ENCODE peak calls at places on chromosomes 3 and 15, in nine cellular contexts. One of them, this sample, is unnamed.

GRCh38 chr15:58473720-58474119 is 41.9 kb downstream of the LIPC start:
- DNase-seq in nephron progenitor cell: no peak
- DNase-seq in omental fat pad: no peak
- DNase-seq in midbrain: no peak
- DNase-seq in stimulated activated CD8-positive, alpha-beta memory T cell treated with anti-CD3 and anti-CD28 coated beads, Interleukin-4, amount 100 ng/mL, for 24 hours: no peak
- DNase-seq in foreskin fibroblast: peak
- DNase-seq in naive thymus-derived CD4-positive, alpha-beta T cell: no peak
- DNase-seq in RWPE1: peak
- DNase-seq in H9: no peak
- DNase-seq in this sample: no peak

GRCh38 chr3:20054549-20054987 is 14.3 kb downstream of the KAT2B start:
- DNase-seq in nephron progenitor cell: no peak
- DNase-seq in omental fat pad: peak
- DNase-seq in midbrain: no peak
- DNase-seq in stimulated activated CD8-positive, alpha-beta memory T cell treated with anti-CD3 and anti-CD28 coated beads, Interleukin-4, amount 100 ng/mL, for 24 hours: peak
- DNase-seq in foreskin fibroblast: peak
- DNase-seq in naive thymus-derived CD4-positive, alpha-beta T cell: no peak
- DNase-seq in RWPE1: peak
- DNase-seq in H9: no peak
- DNase-seq in this sample: no peak

GRCh38 chr15:49888727-49889126 is 230.3 kb downstream of the ATP8B4 start:
- DNase-seq in nephron progenitor cell: no peak
- DNase-seq in omental fat pad: no peak
- DNase-seq in midbrain: no peak
- DNase-seq in stimulated activated CD8-positive, alpha-beta memory T cell treated with anti-CD3 and anti-CD28 coated beads, Interleukin-4, amount 100 ng/mL, for 24 hours: no peak
- DNase-seq in foreskin fibroblast: peak
- DNase-seq in naive thymus-derived CD4-positive, alpha-beta T cell: no peak
- DNase-seq in RWPE1: no peak
- DNase-seq in H9: no peak
- DNase-seq in this sample: no peak

GRCh38 chr3:49689046-49689886 is at the start of the genes MST1 and RNF123:
- DNase-seq in nephron progenitor cell: peak
- DNase-seq in omental fat pad: peak
- DNase-seq in midbrain: no peak
- DNase-seq in stimulated activated CD8-positive, alpha-beta memory T cell treated with anti-CD3 and anti-CD28 coated beads, Interleukin-4, amount 100 ng/mL, for 24 hours: peak
- DNase-seq in foreskin fibroblast: peak
- DNase-seq in naive thymus-derived CD4-positive, alpha-beta T cell: peak
- DNase-seq in RWPE1: peak
- DNase-seq in H9: peak
- DNase-seq in this sample: peak

GRCh38 chr15:28977377-28978010 is 91.7 kb downstream of the APBA2 start:
- DNase-seq in nephron progenitor cell: no peak
- DNase-seq in omental fat pad: no peak
- DNase-seq in midbrain: peak
- DNase-seq in stimulated activated CD8-positive, alpha-beta memory T cell treated with anti-CD3 and anti-CD28 coated beads, Interleukin-4, amount 100 ng/mL, for 24 hours: no peak
- DNase-seq in foreskin fibroblast: peak
- DNase-seq in naive thymus-derived CD4-positive, alpha-beta T cell: no peak
- DNase-seq in RWPE1: peak
- DNase-seq in H9: no peak
- DNase-seq in this sample: no peak

GRCh38 chr3:24709921-24710320 is 215.3 kb upstream of the THRB start:
- DNase-seq in nephron progenitor cell: no peak
- DNase-seq in omental fat pad: no peak
- DNase-seq in midbrain: no peak
- DNase-seq in stimulated activated CD8-positive, alpha-beta memory T cell treated with anti-CD3 and anti-CD28 coated beads, Interleukin-4, amount 100 ng/mL, for 24 hours: no peak
- DNase-seq in foreskin fibroblast: no peak
- DNase-seq in naive thymus-derived CD4-positive, alpha-beta T cell: no peak
- DNase-seq in RWPE1: no peak
- DNase-seq in H9: no peak
- DNase-seq in this sample: no peak

GRCh38 chr3:158508481-158508880 is 62.5 kb upstream of the MLF1 start:
- DNase-seq in nephron progenitor cell: no peak
- DNase-seq in omental fat pad: no peak
- DNase-seq in midbrain: no peak
- DNase-seq in stimulated activated CD8-positive, alpha-beta memory T cell treated with anti-CD3 and anti-CD28 coated beads, Interleukin-4, amount 100 ng/mL, for 24 hours: no peak
- DNase-seq in foreskin fibroblast: no peak
- DNase-seq in naive thymus-derived CD4-positive, alpha-beta T cell: no peak
- DNase-seq in RWPE1: no peak
- DNase-seq in H9: no peak
- DNase-seq in this sample: no peak

GRCh38 chr3:56347219-56347871 is 120.9 kb downstream of the ERC2 start:
- DNase-seq in nephron progenitor cell: peak
- DNase-seq in omental fat pad: no peak
- DNase-seq in midbrain: peak
- DNase-seq in stimulated activated CD8-positive, alpha-beta memory T cell treated with anti-CD3 and anti-CD28 coated beads, Interleukin-4, amount 100 ng/mL, for 24 hours: no peak
- DNase-seq in foreskin fibroblast: no peak
- DNase-seq in naive thymus-derived CD4-positive, alpha-beta T cell: no peak
- DNase-seq in RWPE1: no peak
- DNase-seq in H9: peak
- DNase-seq in this sample: no peak

GRCh38 chr15:76163429-76164020 is 103.7 kb downstream of the TMEM266 start:
- DNase-seq in nephron progenitor cell: no peak
- DNase-seq in omental fat pad: no peak
- DNase-seq in midbrain: no peak
- DNase-seq in stimulated activated CD8-positive, alpha-beta memory T cell treated with anti-CD3 and anti-CD28 coated beads, Interleukin-4, amount 100 ng/mL, for 24 hours: no peak
- DNase-seq in foreskin fibroblast: peak
- DNase-seq in naive thymus-derived CD4-positive, alpha-beta T cell: no peak
- DNase-seq in RWPE1: no peak
- DNase-seq in H9: no peak
- DNase-seq in this sample: no peak

GRCh38 chr15:76377751-76378150 is 41.2 kb downstream of the ISL2 start:
- DNase-seq in nephron progenitor cell: no peak
- DNase-seq in omental fat pad: no peak
- DNase-seq in midbrain: no peak
- DNase-seq in stimulated activated CD8-positive, alpha-beta memory T cell treated with anti-CD3 and anti-CD28 coated beads, Interleukin-4, amount 100 ng/mL, for 24 hours: no peak
- DNase-seq in foreskin fibroblast: no peak
- DNase-seq in naive thymus-derived CD4-positive, alpha-beta T cell: no peak
- DNase-seq in RWPE1: no peak
- DNase-seq in H9: no peak
- DNase-seq in this sample: no peak

GRCh38 chr3:138862924-138863775 is 28.4 kb upstream of the PIK3CB start:
- DNase-seq in nephron progenitor cell: no peak
- DNase-seq in omental fat pad: no peak
- DNase-seq in midbrain: no peak
- DNase-seq in stimulated activated CD8-positive, alpha-beta memory T cell treated with anti-CD3 and anti-CD28 coated beads, Interleukin-4, amount 100 ng/mL, for 24 hours: no peak
- DNase-seq in foreskin fibroblast: peak
- DNase-seq in naive thymus-derived CD4-positive, alpha-beta T cell: no peak
- DNase-seq in RWPE1: peak
- DNase-seq in H9: peak
- DNase-seq in this sample: no peak

GRCh38 chr3:112448939-112449338 is 50.3 kb downstream of the BTLA start:
- DNase-seq in nephron progenitor cell: no peak
- DNase-seq in omental fat pad: no peak
- DNase-seq in midbrain: no peak
- DNase-seq in stimulated activated CD8-positive, alpha-beta memory T cell treated with anti-CD3 and anti-CD28 coated beads, Interleukin-4, amount 100 ng/mL, for 24 hours: no peak
- DNase-seq in foreskin fibroblast: no peak
- DNase-seq in naive thymus-derived CD4-positive, alpha-beta T cell: no peak
- DNase-seq in RWPE1: no peak
- DNase-seq in H9: no peak
- DNase-seq in this sample: no peak

GRCh38 chr3:197748597-197749314 is 927 bp upstream of the FYTTD1 start:
- DNase-seq in nephron progenitor cell: no peak
- DNase-seq in omental fat pad: no peak
- DNase-seq in midbrain: no peak
- DNase-seq in stimulated activated CD8-positive, alpha-beta memory T cell treated with anti-CD3 and anti-CD28 coated beads, Interleukin-4, amount 100 ng/mL, for 24 hours: no peak
- DNase-seq in foreskin fibroblast: peak
- DNase-seq in naive thymus-derived CD4-positive, alpha-beta T cell: no peak
- DNase-seq in RWPE1: no peak
- DNase-seq in H9: no peak
- DNase-seq in this sample: no peak

GRCh38 chr3:151281671-151282334 is 3.5 kb upstream of the P2RY14 start:
- DNase-seq in nephron progenitor cell: no peak
- DNase-seq in omental fat pad: no peak
- DNase-seq in midbrain: no peak
- DNase-seq in stimulated activated CD8-positive, alpha-beta memory T cell treated with anti-CD3 and anti-CD28 coated beads, Interleukin-4, amount 100 ng/mL, for 24 hours: no peak
- DNase-seq in foreskin fibroblast: no peak
- DNase-seq in naive thymus-derived CD4-positive, alpha-beta T cell: no peak
- DNase-seq in RWPE1: no peak
- DNase-seq in H9: no peak
- DNase-seq in this sample: no peak

GRCh38 chr3:90016492-90017065 is 909.2 kb downstream of the EPHA3 start:
- DNase-seq in nephron progenitor cell: no peak
- DNase-seq in omental fat pad: no peak
- DNase-seq in midbrain: no peak
- DNase-seq in stimulated activated CD8-positive, alpha-beta memory T cell treated with anti-CD3 and anti-CD28 coated beads, Interleukin-4, amount 100 ng/mL, for 24 hours: no peak
- DNase-seq in foreskin fibroblast: no peak
- DNase-seq in naive thymus-derived CD4-positive, alpha-beta T cell: no peak
- DNase-seq in RWPE1: peak
- DNase-seq in H9: no peak
- DNase-seq in this sample: no peak

This sample was measured in GM12892.